ENCODE peak calls at places on chromosomes 7 and 10, in eight cellular contexts. H, P, N, A, Y, D, E and K are unnamed samples.

GRCh38 chr10:77821036-77821435 is 105.5 kb downstream of the DLG5 start:
- DNase-seq in E (no peak), A (no peak), Y (no peak), H (no peak), D (no peak), P (no peak), N (no peak), K (no peak)

GRCh38 chr10:117175901-117176534 is 21.3 kb upstream of the KCNK18 start:
- DNase-seq in H (peak), E (peak), N (peak), D (peak), A (peak), P (peak), Y (peak), K (peak)

GRCh38 chr7:100456561-100456957 is 7.5 kb downstream of the SPACDR start:
- DNase-seq in A (no peak), H (no peak), N (no peak), Y (no peak), P (no peak), E (no peak), D (no peak), K (no peak)

GRCh38 chr7:18019562-18019961 is 8.1 kb downstream of the PRPS1L1 start:
- DNase-seq in Y (no peak), E (no peak), H (no peak), A (no peak), D (no peak), P (no peak), N (no peak), K (no peak)

GRCh38 chr10:131961777-131962450 is 19.8 kb downstream of the BNIP3 start:
- DNase-seq in Y (no peak), D (no peak), H (peak), A (no peak), P (no peak), E (peak), N (no peak), K (no peak)

GRCh38 chr7:33771422-33771821 is 133.9 kb upstream of the BMPER start:
- DNase-seq in H (no peak), N (no peak), P (no peak), D (no peak), A (no peak), E (no peak), Y (no peak), K (no peak)

GRCh38 chr10:909831-910230 is 21.7 kb downstream of the LARP4B start:
- DNase-seq in P (no peak), N (no peak), D (no peak), E (no peak), Y (no peak), H (no peak), A (no peak), K (no peak)

GRCh38 chr7:112201421-112201820 is 4.8 kb downstream of the DOCK4 start:
- DNase-seq in N (no peak), Y (no peak), E (no peak), D (no peak), H (no peak), P (no peak), A (no peak), K (no peak)

GRCh38 chr7:78616539-78616938 is 818.0 kb downstream of the PHTF2 start:
- DNase-seq in E (no peak), N (no peak), Y (no peak), H (no peak), A (no peak), P (no peak), D (no peak), K (peak)

GRCh38 chr7:120114626-120115025 is 158.3 kb upstream of the KCND2 start:
- DNase-seq in E (no peak), Y (no peak), D (no peak), A (no peak), H (no peak), P (no peak), N (no peak), K (no peak)

GRCh38 chr7:76303829-76304505 is 1.5 kb downstream of the HSPB1 start:
- DNase-seq in D (no peak), N (no peak), Y (peak), H (no peak), E (no peak), A (no peak), P (peak), K (no peak)

GRCh38 chr10:110916554-110917346 is 2.2 kb downstream of the BBIP1 start:
- DNase-seq in H (no peak), E (no peak), Y (no peak), D (no peak), N (no peak), A (no peak), P (no peak), K (peak)

GRCh38 chr10:14580933-14581332 is 193.8 kb downstream of the FAM107B start:
- DNase-seq in N (no peak), A (no peak), H (no peak), E (no peak), D (no peak), Y (no peak), P (no peak), K (no peak)

GRCh38 chr10:121633056-121633455 is 34.8 kb upstream of the FGFR2 start:
- DNase-seq in E (peak), Y (no peak), A (no peak), D (no peak), H (no peak), N (no peak), P (no peak), K (no peak)

GRCh38 chr7:55111007-55111406 is 92.2 kb downstream of the EGFR start:
- DNase-seq in D (no peak), Y (no peak), N (no peak), E (no peak), A (no peak), P (no peak), H (no peak), K (no peak)

GRCh38 chr10:7767209-7767608 is 20.6 kb downstream of the KIN start:
- DNase-seq in A (no peak), P (no peak), D (no peak), Y (no peak), E (no peak), H (no peak), N (no peak), K (no peak)

GRCh38 chr7:111919690-111920179 is 286.5 kb downstream of the DOCK4 start:
- DNase-seq in D (no peak), A (no peak), H (no peak), P (no peak), N (no peak), Y (no peak), E (no peak), K (no peak)

GRCh38 chr10:79269443-79269842 is 77.8 kb upstream of the PPIF start:
- DNase-seq in A (no peak), N (no peak), D (no peak), Y (no peak), P (no peak), H (peak), E (no peak), K (no peak)

GRCh38 chr7:55133630-55134392 is 115.0 kb downstream of the EGFR start:
- DNase-seq in A (no peak), H (no peak), E (peak), N (no peak), D (no peak), P (no peak), Y (peak), K (no peak)

GRCh38 chr7:21945374-21946227 is at the start of gene CDCA7L:
- DNase-seq in D (peak), E (peak), N (peak), Y (peak), A (peak), P (peak), H (peak), K (peak)

GRCh38 chr7:43195768-43196167 is 83.3 kb downstream of the HECW1 start:
- DNase-seq in E (no peak), Y (no peak), N (no peak), D (no peak), P (no peak), A (no peak), H (no peak), K (no peak)